ENCODE peak calls at places on chromosomes 7 and 10, in seven cellular contexts. F, T, D, M, W, Z and H are unnamed samples.

GRCh38 chr7:131896189-131896855 is 339.9 kb upstream of the PODXL start:
- DNase-seq in T (peak), Z (no peak), F (no peak), W (no peak), D (no peak), M (no peak), H (no peak)

GRCh38 chr7:151125459-151125834 is 39.2 kb downstream of the AGAP3 start:
- DNase-seq in Z (no peak), W (no peak), M (no peak), D (no peak), T (peak), F (no peak), H (no peak)

GRCh38 chr7:158587425-158588084 is at the start of gene PTPRN2:
- DNase-seq in T (peak), F (no peak), M (no peak), D (peak), Z (peak), W (peak), H (peak)

GRCh38 chr10:22544325-22545068 is 169.9 kb downstream of the PIP4K2A start:
- DNase-seq in Z (peak), T (no peak), W (no peak), D (no peak), M (no peak), F (no peak), H (no peak)

GRCh38 chr7:93298671-93299070 is 66.5 kb downstream of the VPS50 start:
- DNase-seq in Z (no peak), W (no peak), D (no peak), F (peak), T (no peak), M (no peak), H (no peak)

GRCh38 chr7:67438913-67439312 is 442.3 kb downstream of the TYW1 start:
- DNase-seq in M (no peak), Z (no peak), T (no peak), F (no peak), D (no peak), W (no peak), H (no peak)

GRCh38 chr10:70145166-70145665 is 1.3 kb downstream of the TYSND1 start:
- DNase-seq in M (no peak), F (no peak), D (no peak), Z (no peak), W (no peak), T (no peak), H (no peak)

GRCh38 chr10:78584666-78585065 is 484.1 kb upstream of the ZMIZ1 start:
- DNase-seq in F (no peak), T (no peak), D (no peak), W (no peak), M (no peak), Z (no peak), H (no peak)

GRCh38 chr10:61901829-61902447 is 439 bp downstream of the ARID5B start:
- DNase-seq in Z (no peak), T (peak), F (peak), W (no peak), D (no peak), M (peak), H (no peak)

GRCh38 chr10:73601486-73601921 is 10.4 kb upstream of the USP54 start:
- DNase-seq in W (peak), Z (no peak), T (peak), M (no peak), F (peak), D (no peak), H (no peak)

GRCh38 chr7:113907617-113908016 is 11.2 kb downstream of the PPP1R3A start:
- DNase-seq in F (no peak), Z (no peak), W (no peak), M (no peak), D (no peak), T (no peak), H (no peak)

GRCh38 chr10:106513328-106513727 is 651.2 kb downstream of the SORCS1 start:
- DNase-seq in W (no peak), F (no peak), Z (no peak), M (no peak), T (peak), D (no peak), H (no peak)

GRCh38 chr7:112898432-112899290 is 108.5 kb upstream of the TMEM168 start:
- DNase-seq in W (no peak), D (no peak), T (peak), F (peak), M (peak), Z (no peak), H (no peak)

GRCh38 chr7:25221009-25221408 is 7.3 kb downstream of the NPVF start:
- DNase-seq in W (no peak), Z (no peak), D (no peak), M (no peak), T (no peak), F (no peak), H (no peak)

GRCh38 chr7:46853451-46853850 is 728.5 kb downstream of the TNS3 start:
- DNase-seq in W (no peak), D (no peak), Z (no peak), M (no peak), T (no peak), F (no peak), H (no peak)

GRCh38 chr7:140310337-140311002 is 87.9 kb downstream of the SLC37A3 start:
- DNase-seq in M (no peak), D (no peak), Z (no peak), F (no peak), T (no peak), W (no peak), H (no peak)

GRCh38 chr7:97107192-97107800 is 10.2 kb upstream of the SDHAF3 start:
- DNase-seq in T (no peak), D (no peak), Z (no peak), M (no peak), F (no peak), W (no peak), H (no peak)

GRCh38 chr10:98636921-98637329 is 190.2 kb upstream of the HPS1 start:
- DNase-seq in D (no peak), M (no peak), W (no peak), F (no peak), T (no peak), Z (no peak), H (no peak)

GRCh38 chr7:128815289-128815938 is 14.8 kb upstream of the FLNC start:
- DNase-seq in F (no peak), Z (no peak), D (no peak), W (no peak), M (no peak), T (no peak), H (no peak)

GRCh38 chr10:91694170-91694794 is 61.4 kb upstream of the PPP1R3C start:
- DNase-seq in T (peak), F (peak), M (peak), W (no peak), D (no peak), Z (no peak), H (no peak)

GRCh38 chr10:118590334-118590733 is 5.1 kb downstream of the PRLHR start:
- DNase-seq in T (peak), M (no peak), F (no peak), Z (no peak), D (no peak), W (peak), H (no peak)

GRCh38 chr10:109737009-109737408 is 186.3 kb downstream of the XPNPEP1 start:
- DNase-seq in F (no peak), T (no peak), Z (no peak), W (no peak), D (no peak), M (no peak), H (no peak)

GRCh38 chr7:138006106-138006505 is 4.2 kb upstream of the CREB3L2 start:
- DNase-seq in M (no peak), Z (no peak), T (no peak), D (no peak), W (no peak), F (no peak), H (no peak)

GRCh38 chr7:158508802-158509385 is 78.7 kb downstream of the PTPRN2 start:
- DNase-seq in T (no peak), W (no peak), D (no peak), Z (no peak), M (no peak), F (no peak), H (no peak)

GRCh38 chr7:154744226-154744860 is 258.6 kb downstream of the PAXIP1 start:
- DNase-seq in Z (peak), T (peak), F (no peak), M (peak), W (no peak), D (no peak), H (no peak)

GRCh38 chr10:99975942-99976809 is 33.6 kb downstream of the DNMBP start:
- DNase-seq in Z (no peak), F (peak), T (no peak), W (no peak), D (no peak), M (no peak), H (no peak)

GRCh38 chr7:1848013-1848640 is 178.1 kb downstream of the ELFN1 start:
- DNase-seq in W (no peak), F (no peak), T (no peak), Z (peak), M (no peak), D (peak), H (no peak)

GRCh38 chr10:86601956-86602592 is 52.3 kb upstream of the OPN4 start:
- DNase-seq in T (no peak), Z (no peak), M (no peak), W (no peak), D (no peak), F (no peak), H (no peak)

GRCh38 chr10:101839421-101840063 is 4.1 kb downstream of the KCNIP2 start:
- DNase-seq in M (no peak), D (peak), Z (peak), W (no peak), F (no peak), T (peak), H (peak)

GRCh38 chr10:70462349-70462984 is 16.1 kb upstream of the PALD1 start:
- DNase-seq in T (no peak), W (no peak), D (no peak), F (no peak), M (no peak), Z (no peak), H (no peak)

GRCh38 chr10:110867807-110868465 is 3.8 kb upstream of the PDCD4 start:
- DNase-seq in W (no peak), T (no peak), M (no peak), F (no peak), D (no peak), Z (no peak), H (no peak)

GRCh38 chr10:110864662-110865140 is 7.0 kb upstream of the PDCD4 start:
- DNase-seq in W (no peak), T (no peak), M (peak), D (no peak), F (no peak), Z (no peak), H (peak)

GRCh38 chr10:110863956-110864355 is 7.8 kb upstream of the PDCD4 start:
- DNase-seq in F (no peak), M (no peak), T (no peak), Z (no peak), W (no peak), D (no peak), H (no peak)

GRCh38 chr10:110865184-110865803 is 6.4 kb upstream of the PDCD4 start:
- DNase-seq in M (no peak), Z (no peak), T (no peak), D (no peak), W (no peak), F (no peak), H (no peak)

GRCh38 chr10:110865804-110866482 is 5.8 kb upstream of the PDCD4 start:
- DNase-seq in M (peak), W (no peak), D (no peak), F (no peak), Z (no peak), T (no peak), H (no peak)
- H3K27ac ChIP-seq in M (peak), W (peak), D (no peak), F (no peak), Z (peak), T (no peak), H (peak)

GRCh38 chr10:80206277-80206655 is 929 bp upstream of the ANXA11 start:
- DNase-seq in T (no peak), Z (no peak), D (no peak), W (no peak), M (no peak), F (no peak), H (no peak)
- H3K27ac ChIP-seq in T (no peak), Z (peak), D (peak), W (peak), M (peak), F (peak), H (peak)

DNA sequence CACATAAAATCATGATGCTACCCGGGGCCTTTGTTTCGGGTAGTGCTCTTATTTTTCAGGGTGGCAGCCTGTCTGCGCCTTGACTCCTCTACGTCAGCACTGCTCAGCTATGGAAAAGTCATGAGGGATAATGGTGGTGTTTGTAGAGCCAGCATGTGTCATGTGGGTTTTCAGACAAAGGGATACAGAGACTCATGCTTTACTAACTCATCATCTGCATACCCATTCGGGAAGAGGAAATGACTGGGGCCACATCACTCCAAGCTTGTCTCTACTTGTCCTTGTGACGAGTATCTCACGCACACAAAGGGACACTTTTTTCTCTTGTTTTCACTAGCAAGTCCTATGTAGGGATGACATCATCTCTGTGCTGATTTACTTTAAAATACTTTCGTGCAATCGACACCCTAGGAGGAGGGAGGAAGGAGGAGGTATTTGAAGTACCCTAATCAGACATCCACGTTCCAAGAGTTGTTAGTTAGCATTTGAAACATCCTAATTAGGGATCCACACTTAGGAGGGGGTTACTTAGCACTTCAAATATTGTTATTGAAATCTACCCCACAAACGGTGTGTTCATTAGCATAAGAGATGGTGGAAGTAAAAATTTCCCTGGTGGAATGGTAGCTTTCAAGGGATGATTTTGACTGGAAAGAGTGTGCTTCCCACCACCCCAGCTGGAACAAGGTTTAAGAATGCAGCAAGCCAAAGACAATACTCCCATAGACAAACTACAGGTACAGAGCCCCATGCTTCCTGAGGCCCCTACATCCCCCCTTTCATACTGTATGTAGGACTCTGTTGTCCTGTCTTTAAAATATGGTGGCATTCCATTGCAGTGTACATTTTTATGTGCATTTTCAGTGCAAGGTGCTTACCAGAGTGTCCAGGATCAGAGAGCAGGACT is 52.0 kb downstream of the THNSL1 start:
- DNase-seq in M (no peak), F (peak), D (no peak), W (no peak), Z (no peak), T (peak), H (no peak)
- H3K27ac ChIP-seq in M (no peak), F (peak), D (no peak), W (no peak), Z (no peak), T (no peak), H (no peak)

DNA sequence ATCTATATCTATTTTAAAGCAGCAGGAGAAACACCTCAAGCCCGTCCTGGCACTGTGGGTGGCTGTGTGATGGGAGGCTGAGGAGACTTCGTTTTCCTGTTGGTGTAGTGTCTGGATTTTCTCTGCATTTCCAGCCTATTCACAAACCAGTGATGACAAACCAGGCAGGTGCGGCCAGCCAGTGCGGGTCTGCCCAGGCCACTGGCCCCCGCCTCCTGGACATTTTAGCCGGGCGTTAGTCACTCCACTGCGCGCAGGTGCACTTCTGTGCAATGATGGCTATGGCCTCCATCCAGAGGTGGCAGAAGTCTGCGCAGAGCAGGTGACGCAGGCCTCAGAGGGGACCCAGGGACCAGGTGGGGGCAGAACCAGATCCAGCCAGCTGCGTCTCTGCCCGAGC is 64.9 kb upstream of the PITRM1 start:
- DNase-seq in W (no peak), T (no peak), M (no peak), Z (no peak), D (no peak), F (no peak), H (no peak)
- H3K27ac ChIP-seq in W (no peak), T (no peak), M (no peak), Z (no peak), D (no peak), F (no peak), H (no peak)

GRCh38 chr10:77279207-77279606 is 358.4 kb downstream of the KCNMA1 start:
- DNase-seq in D (no peak), F (no peak), T (no peak), M (no peak), Z (no peak), W (no peak), H (no peak)

GRCh38 chr10:77269163-77269562 is 368.4 kb downstream of the KCNMA1 start:
- DNase-seq in W (no peak), F (no peak), Z (no peak), D (no peak), M (no peak), T (no peak), H (no peak)

GRCh38 chr10:77268721-77269120 is 368.9 kb downstream of the KCNMA1 start:
- DNase-seq in M (no peak), Z (no peak), D (no peak), F (no peak), T (no peak), W (no peak), H (no peak)

GRCh38 chr10:77274046-77274795 is 363.4 kb downstream of the KCNMA1 start:
- DNase-seq in W (no peak), D (no peak), T (no peak), M (no peak), Z (no peak), F (peak), H (no peak)
- H3K27ac ChIP-seq in W (no peak), D (no peak), T (no peak), M (no peak), Z (no peak), F (peak), H (no peak)

GRCh38 chr7:77409739-77410545 is 6.2 kb downstream of the GSAP start:
- DNase-seq in T (no peak), F (peak), D (no peak), Z (no peak), M (no peak), W (no peak), H (no peak)
- H3K27ac ChIP-seq in T (no peak), F (peak), D (peak), Z (peak), M (no peak), W (peak), H (no peak)

GRCh38 chr10:97550336-97551149 is 22.0 kb upstream of the ANKRD2 start:
- DNase-seq in T (peak), Z (no peak), F (no peak), W (no peak), M (no peak), D (peak), H (no peak)
- H3K27ac ChIP-seq in T (no peak), Z (no peak), F (no peak), W (peak), M (no peak), D (no peak), H (no peak)

DNA sequence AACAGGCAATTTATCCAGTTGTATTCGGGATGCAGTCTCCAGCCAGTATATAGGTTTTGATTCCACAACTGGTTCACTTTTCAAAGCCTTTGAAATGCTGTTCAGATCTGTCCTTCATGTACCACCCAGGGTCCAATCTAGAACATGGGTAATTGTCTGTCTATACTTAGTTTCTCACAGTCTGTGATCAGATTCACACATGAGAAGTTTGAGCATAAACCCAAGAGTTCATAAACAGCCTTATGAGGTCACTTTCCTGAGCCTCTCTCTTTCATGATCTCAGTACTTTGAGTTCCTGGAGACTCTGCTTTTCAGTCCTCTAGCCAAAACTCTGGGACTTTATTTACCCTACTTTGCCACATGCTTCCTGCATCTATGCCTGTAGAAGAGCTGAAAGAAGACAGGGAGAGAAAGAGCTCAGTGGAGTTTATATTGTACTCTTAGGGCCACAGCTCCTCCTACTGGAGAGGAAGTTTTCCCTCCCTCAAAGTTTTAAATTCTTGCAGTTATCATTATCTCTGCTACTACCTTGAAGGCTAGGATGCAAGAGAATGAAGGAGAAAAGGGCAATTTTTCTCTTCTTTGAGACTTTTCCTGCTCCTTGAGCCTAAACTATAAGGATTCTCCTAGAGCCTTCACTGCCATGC is 172.0 kb downstream of the ZEB1 start:
- DNase-seq in D (no peak), T (peak), W (no peak), Z (no peak), F (peak), M (peak), H (no peak)
- H3K27ac ChIP-seq in D (no peak), T (no peak), W (no peak), Z (no peak), F (no peak), M (no peak), H (no peak)